ENCODE peak calls at places on chromosomes 6 and 20, in five cellular contexts. R is stimulated activated CD8-positive, alpha-beta memory T cell treated with anti-CD3 and anti-CD28 coated beads, Interleukin-7, amount 100 ng/mL, for 1 hour; Q is SJSA1; F is dermis microvascular lymphatic vessel endothelial cell; P is A549. V is an unnamed sample.

GRCh38 chr6:157946865-157947532 is 34.7 kb upstream of the SYNJ2 start:
- DNase-seq in R (no peak), Q (no peak), F (no peak), P (no peak), V (peak; percentile 49)

GRCh38 chr20:59977086-59977485 is 18.9 kb downstream of the CDH26 start:
- DNase-seq in R (no peak), Q (no peak), F (no peak), P (no peak), V (no peak)

GRCh38 chr20:40291483-40291882 is 397.6 kb downstream of the MAFB start:
- DNase-seq in R (no peak), Q (no peak), F (no peak), P (no peak), V (no peak)

GRCh38 chr20:51772236-51772635 is 4.0 kb upstream of the ATP9A start:
- DNase-seq in R (no peak), Q (no peak), F (no peak), P (no peak), V (no peak)

GRCh38 chr20:61436268-61436667 is 184.2 kb downstream of the CDH4 start:
- DNase-seq in R (no peak), Q (peak; percentile 94), F (no peak), P (no peak), V (no peak)

GRCh38 chr6:47353822-47354221 is 44.1 kb upstream of the TNFRSF21 start:
- DNase-seq in R (no peak), Q (no peak), F (no peak), P (no peak), V (no peak)

GRCh38 chr6:31972709-31973350 is 892 bp upstream of the DXO start:
- DNase-seq in R (no peak), Q (no peak), F (peak; percentile 40), P (no peak), V (peak; percentile 42)

GRCh38 chr6:142913036-142913510 is 31.9 kb downstream of the HIVEP2 start:
- DNase-seq in R (no peak), Q (no peak), F (no peak), P (no peak), V (no peak)

GRCh38 chr6:16409531-16410441 is 171.4 kb downstream of the GMPR start:
- DNase-seq in R (peak; percentile 26), Q (peak; percentile 47), F (peak; percentile 66), P (peak; percentile 24), V (peak; percentile 27)

GRCh38 chr6:33417127-33417902 is 592 bp downstream of the CUTA start:
- DNase-seq in R (no peak), Q (peak; percentile 77), F (peak; percentile 53), P (peak; percentile 38), V (no peak)

GRCh38 chr20:1327827-1328679 is 886 bp downstream of the SDCBP2 start:
- DNase-seq in R (no peak), Q (no peak), F (no peak), P (no peak), V (no peak)

GRCh38 chr6:147023581-147023980 is 180.6 kb upstream of the STXBP5 start:
- DNase-seq in R (no peak), Q (no peak), F (no peak), P (no peak), V (no peak)

GRCh38 chr20:34834459-34834893 is 9.0 kb upstream of the NCOA6 start:
- DNase-seq in R (no peak), Q (peak; percentile 39), F (peak; percentile 49), P (peak; percentile 46), V (no peak)

GRCh38 chr20:8082025-8082424 is 50.0 kb upstream of the PLCB1 start:
- DNase-seq in R (no peak), Q (no peak), F (no peak), P (peak; percentile 3), V (no peak)

GRCh38 chr6:130713144-130713543 is 114.1 kb upstream of the SMLR1 start:
- DNase-seq in R (no peak), Q (no peak), F (no peak), P (no peak), V (peak; percentile 20)

GRCh38 chr20:14879020-14879697 is 541.7 kb upstream of the FLRT3 start:
- DNase-seq in R (no peak), Q (peak; percentile 10), F (peak; percentile 67), P (peak; percentile 92), V (no peak)

GRCh38 chr6:113564401-113565161 is 292.6 kb upstream of the MARCKS start:
- DNase-seq in R (no peak), Q (peak; percentile 67), F (peak; percentile 32), P (no peak), V (peak; percentile 46)

GRCh38 chr6:144406796-144407195 is 121.7 kb downstream of the UTRN start:
- DNase-seq in R (no peak), Q (no peak), F (peak; percentile 74), P (no peak), V (no peak)

GRCh38 chr6:98641929-98642328 is 192.4 kb upstream of the POU3F2 start:
- DNase-seq in R (no peak), Q (peak; percentile 57), F (no peak), P (no peak), V (no peak)

GRCh38 chr6:74851598-74851997 is 354.3 kb downstream of the COL12A1 start:
- DNase-seq in R (no peak), Q (peak; percentile 16), F (no peak), P (no peak), V (no peak)

GRCh38 chr6:32187009-32187709 is 2.8 kb downstream of the PBX2 start:
- DNase-seq in R (no peak), Q (no peak), F (peak; percentile 61), P (no peak), V (no peak)

GRCh38 chr20:13501500-13501899 is 137.2 kb downstream of the TASP1 start:
- DNase-seq in R (no peak), Q (no peak), F (no peak), P (no peak), V (no peak)

GRCh38 chr6:26380256-26380655 is 2.7 kb upstream of the BTN2A2 start:
- DNase-seq in R (no peak), Q (no peak), F (no peak), P (no peak), V (no peak)

GRCh38 chr20:33663161-33664084 is 1.3 kb downstream of the C20orf144 start:
- DNase-seq in R (peak; percentile 65), Q (peak; percentile 79), F (peak; percentile 65), P (peak; percentile 73), V (peak; percentile 89)

GRCh38 chr6:21426841-21427490 is 166.6 kb upstream of the SOX4 start:
- DNase-seq in R (no peak), Q (no peak), F (no peak), P (no peak), V (no peak)

GRCh38 chr6:162541019-162541601 is 186.5 kb downstream of the PRKN start:
- DNase-seq in R (no peak), Q (no peak), F (no peak), P (no peak), V (no peak)

GRCh38 chr6:163341671-163342070 is 72.8 kb upstream of the QKI start:
- DNase-seq in R (no peak), Q (no peak), F (no peak), P (no peak), V (no peak)

GRCh38 chr6:108002365-108003221 is 44.6 kb upstream of the SEC63 start:
- DNase-seq in R (no peak), Q (no peak), F (peak; percentile 17), P (peak; percentile 18), V (peak; percentile 44)

GRCh38 chr6:145214570-145214969 is 520.8 kb downstream of the EPM2A start:
- DNase-seq in R (no peak), Q (peak; percentile 18), F (peak; percentile 33), P (no peak), V (no peak)

GRCh38 chr20:20217626-20218025 is 150.3 kb upstream of the INSM1 start:
- DNase-seq in R (no peak), Q (no peak), F (no peak), P (no peak), V (no peak)

GRCh38 chr6:160132776-160133338 is 11.2 kb downstream of the SLC22A1 start:
- DNase-seq in R (no peak), Q (no peak), F (no peak), P (no peak), V (no peak)

GRCh38 chr20:54017846-54018245 is 52.5 kb downstream of the BCAS1 start:
- DNase-seq in R (no peak), Q (no peak), F (no peak), P (no peak), V (no peak)

GRCh38 chr6:127102299-127102698 is 16.2 kb upstream of the RSPO3 start:
- DNase-seq in R (no peak), Q (no peak), F (no peak), P (peak; percentile 50), V (no peak)

GRCh38 chr6:11207199-11207968 is 25.1 kb downstream of the NEDD9 start:
- DNase-seq in R (no peak), Q (peak; percentile 91), F (peak; percentile 96), P (peak; percentile 58), V (no peak)

GRCh38 chr6:56618050-56618449 is 24.6 kb downstream of the DST start:
- DNase-seq in R (no peak), Q (no peak), F (no peak), P (no peak), V (no peak)

GRCh38 chr20:826695-827323 is 6.7 kb upstream of the FAM110A start:
- DNase-seq in R (no peak), Q (no peak), F (no peak), P (no peak), V (no peak)

GRCh38 chr6:76776876-76777275 is 686.4 kb downstream of the HTR1B start:
- DNase-seq in R (no peak), Q (no peak), F (peak; percentile 83), P (no peak), V (no peak)

GRCh38 chr20:31473331-31474096 is 1.4 kb downstream of the DEFB124 start:
- DNase-seq in R (no peak), Q (no peak), F (no peak), P (no peak), V (no peak)